ENCODE peak calls at places on chromosomes 3 and 15, in seven cellular contexts. X is upper lobe of left lung, I is HepG2, N is A549, J is ovary, R is transverse colon, O is stomach. S is an unnamed sample.
A peak's percentile ranks its signal among the peaks of the same experiment; 100 is the strongest.

GRCh38 chr15:81292516-81293001 is 31.4 kb downstream of the STARD5 start:
- DNase-seq in X (no peak), I (no peak), N (no peak), J (no peak), R (peak; percentile 71), O (no peak), S (no peak)

GRCh38 chr15:89096664-89097063 is 8.4 kb downstream of the ABHD2 start:
- DNase-seq in X (peak; percentile 18), I (no peak), N (no peak), J (no peak), R (no peak), O (peak; percentile 43), S (peak; percentile 62)

GRCh38 chr3:173065543-173065970 is 75.5 kb downstream of the SPATA16 start:
- DNase-seq in X (no peak), I (no peak), N (no peak), J (no peak), R (no peak), O (no peak), S (no peak)

GRCh38 chr15:41043276-41043675 is 72.8 kb downstream of the INO80 start:
- DNase-seq in X (no peak), I (peak; percentile 13), N (no peak), J (no peak), R (no peak), O (no peak), S (no peak)

GRCh38 chr3:195208183-195208582 is 62.8 kb downstream of the XXYLT1 start:
- DNase-seq in X (no peak), I (no peak), N (no peak), J (no peak), R (peak; percentile 44), O (no peak), S (no peak)

GRCh38 chr3:64422192-64422591 is 196.9 kb upstream of the PRICKLE2 start:
- DNase-seq in X (no peak), I (no peak), N (no peak), J (no peak), R (no peak), O (no peak), S (no peak)

GRCh38 chr3:184761120-184761841 is 49.4 kb upstream of the MAGEF1 start:
- DNase-seq in X (no peak), I (no peak), N (no peak), J (peak; percentile 65), R (no peak), O (peak; percentile 81), S (no peak)

GRCh38 chr15:55743615-55743978 is 645 bp upstream of the PRTG start:
- DNase-seq in X (no peak), I (no peak), N (peak; percentile 18), J (no peak), R (no peak), O (no peak), S (no peak)

GRCh38 chr3:86828751-86829150 is 162.2 kb downstream of the VGLL3 start:
- DNase-seq in X (no peak), I (no peak), N (no peak), J (no peak), R (no peak), O (no peak), S (no peak)

GRCh38 chr3:139457066-139457465 is 19.2 kb downstream of the RBP2 start:
- DNase-seq in X (no peak), I (no peak), N (no peak), J (no peak), R (no peak), O (no peak), S (no peak)

GRCh38 chr3:191492601-191493000 is 31.6 kb downstream of the PYDC2 start:
- DNase-seq in X (no peak), I (no peak), N (no peak), J (no peak), R (no peak), O (no peak), S (no peak)

GRCh38 chr3:8239718-8240698 is 261.6 kb upstream of the LMCD1 start:
- DNase-seq in X (no peak), I (peak; percentile 27), N (peak; percentile 35), J (no peak), R (peak; percentile 9), O (no peak), S (no peak)

GRCh38 chr3:147544290-147544689 is 135.1 kb downstream of the ZIC1 start:
- DNase-seq in X (no peak), I (no peak), N (no peak), J (no peak), R (no peak), O (no peak), S (no peak)

DNA sequence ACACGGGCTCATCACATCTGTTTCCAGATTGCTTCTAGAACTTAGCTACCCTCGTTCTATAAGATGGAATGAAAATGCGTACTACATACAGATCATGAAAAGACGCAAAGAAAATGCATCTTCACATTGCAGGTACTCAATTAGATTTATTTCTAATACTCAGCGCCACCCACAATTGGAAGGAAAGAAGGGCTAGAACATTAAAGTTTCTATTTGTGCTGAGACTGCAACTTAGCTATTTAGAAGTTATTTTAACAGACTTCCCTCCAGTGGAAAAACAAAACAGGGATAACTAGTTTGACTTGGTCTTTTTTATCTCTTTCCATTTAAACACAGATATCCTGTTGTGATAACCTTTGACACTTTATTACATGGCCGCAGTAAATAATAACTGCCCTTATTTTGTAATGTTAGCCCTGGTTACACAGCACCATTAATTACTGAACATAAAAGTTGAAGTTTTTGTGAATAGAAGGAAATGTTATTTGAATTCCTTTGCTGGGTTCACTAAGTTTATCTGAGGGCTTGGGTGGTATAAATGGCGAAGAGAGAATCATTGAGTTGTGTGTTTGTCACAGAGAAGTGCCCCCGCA is 86.9 kb upstream of the SLC25A26 start:
- DNase-seq in X (no peak), I (no peak), N (no peak), J (no peak), R (no peak), O (no peak), S (no peak)
- H3K27ac ChIP-seq in X (no peak overlapping the region), I (no peak overlapping the region), N (no peak overlapping the region), J (no peak overlapping the region), R (no peak overlapping the region), O (no peak overlapping the region), S (no peak overlapping the region)

GRCh38 chr3:107621465-107621864 is 98.7 kb downstream of the BBX start:
- DNase-seq in X (no peak), I (no peak), N (no peak), J (no peak), R (no peak), O (no peak), S (no peak)
- TF ChIP-seq EP300 in X (no peak), I (no peak), N (no peak), J (no peak), R (no peak), O (no peak), S (no peak)

GRCh38 chr15:67091966-67092677 is 26.7 kb downstream of the SMAD3 start:
- DNase-seq in X (no peak), I (no peak), N (no peak), J (peak; percentile 40), R (no peak), O (no peak), S (no peak)
- H3K27ac ChIP-seq in X (no peak overlapping the region), I (no peak overlapping the region), N (peak overlapping the region; percentile 68), J (no peak overlapping the region), R (peak overlapping the region; percentile 71), O (peak overlapping the region; percentile 67), S (no peak overlapping the region)

GRCh38 chr3:12994607-12995388 is 78.4 kb downstream of the IQSEC1 start:
- DNase-seq in X (peak; percentile 93), I (peak; percentile 70), N (peak; percentile 96), J (peak; percentile 88), R (peak; percentile 93), O (peak; percentile 92), S (peak; percentile 94)
- TF ChIP-seq EP300 in X (no peak), I (no peak), N (no peak), J (no peak), R (no peak), O (no peak), S (no peak)

DNA sequence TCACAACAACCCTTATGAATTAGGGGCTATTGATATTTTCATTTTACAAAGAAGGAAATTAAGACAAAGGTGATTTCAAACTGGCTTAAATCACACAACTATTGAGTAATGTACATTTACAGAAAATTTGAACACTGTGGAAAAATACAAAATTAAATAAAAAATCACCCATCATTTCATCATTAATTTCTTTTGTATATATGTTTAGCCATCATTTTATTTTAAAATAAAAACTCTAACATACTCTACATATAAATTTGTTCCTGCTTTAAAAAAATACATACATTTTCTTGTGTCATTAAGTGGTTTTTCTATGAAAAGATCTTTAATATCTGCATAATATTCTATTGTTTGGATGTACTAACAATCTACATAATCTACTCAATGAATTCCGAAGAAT is 20.2 kb downstream of the CLDN11 start:
- DNase-seq in X (no peak), I (no peak), N (no peak), J (no peak), R (no peak), O (no peak), S (no peak)
- H3K27ac ChIP-seq in X (no peak overlapping the region), I (no peak overlapping the region), N (no peak overlapping the region), J (no peak overlapping the region), R (no peak overlapping the region), O (no peak overlapping the region), S (no peak overlapping the region)

GRCh38 chr15:29457729-29458128 is 188.1 kb upstream of the NSMCE3 start:
- DNase-seq in X (no peak), I (no peak), N (no peak), J (no peak), R (no peak), O (no peak), S (no peak)
- TF ChIP-seq EP300 in X (no peak), I (no peak), N (no peak), J (no peak), R (no peak), O (no peak), S (no peak)

DNA sequence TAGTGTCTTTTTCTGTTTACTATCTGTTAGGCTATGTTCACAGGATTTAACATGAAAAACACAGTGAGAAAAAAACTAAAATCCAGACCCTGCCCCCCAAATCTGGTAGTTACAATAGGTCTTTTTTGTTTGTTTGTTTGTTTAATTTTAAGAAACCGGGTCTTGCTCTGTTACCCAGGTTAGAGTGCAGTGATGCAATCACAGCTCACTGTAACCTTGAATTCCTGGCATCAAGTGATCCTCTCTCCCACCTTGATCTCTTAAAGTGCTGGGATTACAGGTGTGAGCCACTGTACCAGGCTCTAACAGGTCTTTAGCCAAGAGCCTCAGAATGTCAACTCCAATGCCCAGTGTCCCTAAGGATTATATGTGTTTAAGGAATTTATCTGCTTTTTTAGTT is 88.0 kb upstream of the GOLIM4 start:
- DNase-seq in X (no peak), I (no peak), N (no peak), J (no peak), R (no peak), O (no peak), S (no peak)
- H3K27ac ChIP-seq in X (no peak overlapping the region), I (no peak overlapping the region), N (no peak overlapping the region), J (no peak overlapping the region), R (no peak overlapping the region), O (no peak overlapping the region), S (no peak overlapping the region)

DNA sequence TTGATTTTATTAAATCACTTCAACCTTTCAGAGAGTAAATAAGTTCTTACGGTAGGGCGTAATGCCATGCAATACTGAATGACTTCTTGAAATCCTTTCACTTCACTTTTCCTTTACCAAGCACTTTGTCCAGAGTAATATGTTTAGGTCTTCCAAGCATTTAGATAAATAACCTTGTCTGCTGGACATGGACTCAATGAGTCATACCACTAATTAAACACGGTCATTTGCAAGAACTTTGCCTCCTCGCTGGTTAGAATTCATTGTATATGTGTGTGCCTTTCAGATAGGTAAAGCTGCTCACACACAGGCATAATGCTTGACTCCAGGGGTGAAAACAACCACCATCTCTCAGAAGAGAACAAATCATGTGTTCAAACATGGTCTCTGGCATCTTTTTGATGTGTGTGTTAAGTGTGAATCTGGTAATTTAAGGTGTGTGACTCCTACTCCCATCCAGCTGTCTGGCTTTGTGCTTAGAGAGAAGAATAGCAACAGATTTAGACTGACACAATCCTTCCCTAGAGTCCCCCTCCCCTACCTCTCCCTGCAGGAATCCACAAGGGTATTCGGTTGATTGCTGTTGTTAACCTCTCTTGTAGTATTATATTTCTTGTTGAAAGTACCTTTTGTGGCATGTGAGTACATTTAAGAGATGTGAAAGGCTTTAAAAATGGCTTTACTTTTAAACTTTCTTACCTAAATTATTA is 419.0 kb downstream of the CNTN4 start:
- DNase-seq in X (no peak), I (no peak), N (no peak), J (no peak), R (no peak), O (no peak), S (no peak)
- TF ChIP-seq EP300 in X (no peak), I (no peak), N (no peak), J (no peak), R (no peak), O (no peak), S (no peak)

S was measured in sigmoid colon.